ENCODE peak calls at places on chromosomes 12 and 14, in ten cellular contexts. Y is HuH-7.5; I is activated CD8-positive, alpha-beta memory T cell treated with anti-CD3 and anti-CD28 coated beads for 4 hours; G is central memory CD4-positive, alpha-beta T cell; X is NCI-H1092; W is GM23338; K is T-helper 1 cell; T is CD4-positive, alpha-beta T cell; F is IMR-90; M is GM20000. N is an unnamed sample.

GRCh38 chr12:28032811-28033537 is 60.4 kb upstream of the PTHLH start:
- DNase-seq in X (no peak), I (no peak), M (no peak), W (no peak), Y (no peak), K (no peak), F (peak), G (no peak), T (no peak), N (no peak)

GRCh38 chr14:100076630-100077029 is 11.4 kb downstream of the EVL start:
- DNase-seq in I (no peak), M (no peak), Y (no peak), K (no peak), W (no peak), X (no peak), G (no peak), T (no peak), F (peak), N (no peak)

GRCh38 chr12:48388430-48388829 is 37.7 kb upstream of the ZNF641 start:
- DNase-seq in I (no peak), G (no peak), T (no peak), K (no peak), X (no peak), F (peak), W (no peak), Y (no peak), M (no peak), N (no peak)

GRCh38 chr14:43168374-43168925 is 1338.6 kb downstream of the FSCB start:
- DNase-seq in T (no peak), I (no peak), M (no peak), G (no peak), W (no peak), Y (no peak), X (no peak), F (no peak), K (no peak), N (no peak)

GRCh38 chr14:22185191-22185590 is 403.8 kb downstream of the DAD1 start:
- DNase-seq in G (no peak), W (no peak), X (no peak), Y (no peak), F (peak), T (no peak), I (no peak), M (no peak), K (no peak), N (no peak)

GRCh38 chr12:88578274-88578673 is 2.0 kb downstream of the KITLG start:
- DNase-seq in I (no peak), F (no peak), G (no peak), W (no peak), M (no peak), K (no peak), Y (no peak), T (no peak), X (no peak), N (no peak)

GRCh38 chr12:132196038-132196872 is 52.0 kb downstream of the NOC4L start:
- DNase-seq in T (no peak), I (no peak), X (no peak), G (no peak), M (no peak), Y (no peak), W (no peak), K (no peak), F (no peak), N (no peak)

GRCh38 chr12:24955389-24955788 is 6.5 kb upstream of the BCAT1 start:
- DNase-seq in T (no peak), F (no peak), Y (no peak), M (no peak), G (no peak), K (no peak), X (no peak), I (no peak), W (no peak), N (no peak)

GRCh38 chr12:50988051-50988450 is 35.7 kb downstream of the HIGD1C start:
- DNase-seq in T (no peak), Y (no peak), W (no peak), I (no peak), F (peak), G (no peak), M (no peak), K (no peak), X (no peak), N (no peak)

N was measured in GM13977.